ENCODE peak calls at places on chromosomes 6 and 20, in four cellular contexts. Y is OCI-LY7; A is fibroblast of lung; S is CD8-positive, alpha-beta T cell. R is an unnamed sample. For H3K4me1, the result is how much of the 10 kb centered on the place peaks cover.

GRCh38 chr6:20438462-20439070 is 36.9 kb downstream of the E2F3 start:
- DNase-seq in Y (no peak), A (no peak), S (no peak), R (peak)

GRCh38 chr6:113856571-113857564 is at the start of gene MARCKS:
- DNase-seq in Y (peak), A (peak), S (no peak), R (peak)

GRCh38 chr6:46465294-46466165 is 25.7 kb downstream of the RCAN2 start:
- DNase-seq in Y (no peak), A (peak), S (no peak), R (peak)

GRCh38 chr20:50804453-50805348 is 9.8 kb downstream of the BCAS4 start:
- DNase-seq in Y (peak), A (no peak), S (no peak), R (no peak)

GRCh38 chr6:155200012-155200411 is 63.8 kb upstream of the CLDN20 start:
- DNase-seq in Y (no peak), A (no peak), S (no peak), R (no peak)

GRCh38 chr6:16496982-16497823 is 258.8 kb downstream of the GMPR start:
- DNase-seq in Y (no peak), A (peak), S (no peak), R (peak)

GRCh38 chr20:53805895-53806384 is 212.3 kb upstream of the ZNF217 start:
- DNase-seq in Y (no peak), A (peak), S (no peak), R (peak)

GRCh38 chr6:168699631-168700315 is 258.8 kb downstream of the SMOC2 start:
- DNase-seq in Y (no peak), A (no peak), S (no peak), R (no peak)

GRCh38 chr20:58173091-58173490 is 55.4 kb downstream of the ANKRD60 start:
- DNase-seq in Y (no peak), A (no peak), S (no peak), R (no peak)

GRCh38 chr20:58173930-58174707 is 54.3 kb downstream of the ANKRD60 start:
- DNase-seq in Y (no peak), A (peak), S (no peak), R (no peak)

GRCh38 chr20:58174708-58175287 is 53.7 kb downstream of the ANKRD60 start:
- DNase-seq in Y (no peak), A (peak), S (no peak), R (no peak)

GRCh38 chr20:58175836-58176235 is 52.6 kb downstream of the ANKRD60 start:
- DNase-seq in Y (no peak), A (no peak), S (no peak), R (no peak)

GRCh38 chr20:58175425-58175824 is 53.0 kb downstream of the ANKRD60 start:
- DNase-seq in Y (no peak), A (no peak), S (no peak), R (no peak)
- H3K27ac ChIP-seq in Y (no peak), A (peak), S (no peak), R (no peak)

DNA sequence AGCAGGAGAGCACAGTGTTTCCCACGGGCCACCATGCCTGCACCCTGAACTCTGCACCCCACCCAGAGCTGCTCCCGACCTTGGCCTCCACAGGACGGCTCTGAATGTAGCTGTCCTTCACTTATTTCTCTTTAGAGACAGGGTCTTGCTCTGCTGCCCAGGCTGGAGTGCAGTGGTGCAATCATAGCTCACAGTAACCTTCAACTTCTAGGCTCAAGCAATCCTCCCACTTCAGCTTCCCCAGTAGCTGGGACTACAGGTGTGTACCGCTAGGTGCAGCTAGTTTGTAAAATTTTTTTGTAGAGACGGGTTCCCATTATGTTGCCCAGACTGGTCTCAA is 130.9 kb downstream of the AGPAT4 start:
- DNase-seq in Y (no peak), A (no peak), S (no peak), R (no peak)
- H3K4me1 ChIP-seq in Y (under half), A (under half), S (under half), R (under half)

GRCh38 chr20:33490934-33491656 is 1.2 kb downstream of the CBFA2T2 start:
- DNase-seq in Y (no peak), A (no peak), S (no peak), R (peak)
- H3K27ac ChIP-seq in Y (peak), A (peak), S (peak), R (peak)

GRCh38 chr6:15330174-15330934 is 84.5 kb downstream of the JARID2 start:
- DNase-seq in Y (no peak), A (no peak), S (no peak), R (no peak)

GRCh38 chr6:15332441-15332840 is 86.6 kb downstream of the JARID2 start:
- DNase-seq in Y (no peak), A (peak), S (no peak), R (no peak)

GRCh38 chr6:15329154-15329781 is 83.4 kb downstream of the JARID2 start:
- DNase-seq in Y (no peak), A (peak), S (no peak), R (peak)

GRCh38 chr6:15331629-15332241 is 85.9 kb downstream of the JARID2 start:
- DNase-seq in Y (peak), A (no peak), S (no peak), R (no peak)

DNA sequence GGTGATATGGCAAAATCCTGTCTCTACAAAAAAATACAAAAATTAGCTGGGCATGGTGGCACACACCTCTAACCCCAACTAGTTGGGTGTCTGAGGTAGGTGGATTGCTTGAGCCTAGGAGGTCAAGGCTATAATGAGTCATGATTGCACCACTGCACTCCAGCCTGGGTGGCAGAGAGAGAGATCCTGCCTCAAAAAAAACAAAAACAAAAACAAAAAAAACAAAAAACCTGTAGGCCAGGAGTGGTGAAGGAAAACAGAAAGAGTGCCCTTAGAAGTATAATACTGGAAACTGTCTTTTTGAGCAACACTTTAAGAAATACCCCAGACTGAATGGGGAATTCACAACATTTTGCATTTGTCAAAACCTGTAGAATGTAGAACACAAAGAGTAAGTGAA is 85.3 kb downstream of the JARID2 start:
- DNase-seq in Y (no peak), A (no peak), S (no peak), R (no peak)
- H3K4me1 ChIP-seq in Y (half or more), A (under half), S (half or more), R (under half)

GRCh38 chr20:47125553-47126373 is 230.7 kb downstream of the ZMYND8 start:
- DNase-seq in Y (no peak), A (peak), S (no peak), R (no peak)
- H3K27ac ChIP-seq in Y (no peak), A (no peak), S (no peak), R (no peak)

GRCh38 chr6:148273962-148274752 is 68.5 kb upstream of the SASH1 start:
- DNase-seq in Y (no peak), A (no peak), S (no peak), R (no peak)
- H3K4me1 ChIP-seq in Y (under half), A (under half), S (under half), R (under half)

R was measured in A673.